ENCODE peak calls at places on chromosomes 12 and 14, in nine cellular contexts. X, B, A, J, F, D, L, N and Q are unnamed samples.
A peak's percentile ranks its signal among the peaks of the same experiment; 100 is the strongest.

GRCh38 chr12:80823393-80823792 is 106.7 kb downstream of the MYF5 start:
- DNase-seq in X (no peak), B (no peak), A (no peak), J (no peak), F (no peak), D (no peak), L (no peak), N (peak; percentile 37), Q (no peak)

GRCh38 chr12:33253123-33253522 is 186.5 kb downstream of the SYT10 start:
- DNase-seq in X (no peak), B (no peak), A (no peak), J (no peak), F (no peak), D (no peak), L (no peak), N (no peak), Q (no peak)

GRCh38 chr12:110010853-110011835 is 11.9 kb downstream of the ANKRD13A start:
- DNase-seq in X (no peak), B (no peak), A (no peak), J (no peak), F (no peak), D (no peak), L (no peak), N (no peak), Q (no peak)

GRCh38 chr12:91127751-91128150 is 16.5 kb upstream of the LUM start:
- DNase-seq in X (no peak), B (no peak), A (no peak), J (peak; percentile 40), F (no peak), D (peak; percentile 86), L (no peak), N (no peak), Q (no peak)

GRCh38 chr12:99847936-99848335 is 136.8 kb downstream of the ANKS1B start:
- DNase-seq in X (no peak), B (no peak), A (no peak), J (no peak), F (no peak), D (no peak), L (no peak), N (no peak), Q (no peak)

GRCh38 chr12:94187351-94187750 is 39.0 kb downstream of the PLXNC1 start:
- DNase-seq in X (no peak), B (no peak), A (no peak), J (no peak), F (no peak), D (peak; percentile 37), L (peak; percentile 18), N (no peak), Q (no peak)

GRCh38 chr12:34405286-34406227 is 383.3 kb downstream of the ALG10 start:
- DNase-seq in X (peak; percentile 24), B (peak; percentile 8), A (no peak), J (peak; percentile 12), F (peak; percentile 13), D (no peak), L (peak; percentile 0), N (peak; percentile 30), Q (no peak)

GRCh38 chr12:24596768-24597388 is 352.0 kb downstream of the BCAT1 start:
- DNase-seq in X (no peak), B (no peak), A (no peak), J (no peak), F (no peak), D (peak; percentile 38), L (no peak), N (no peak), Q (peak; percentile 47)

GRCh38 chr14:50955373-50956043 is 11.2 kb upstream of the PYGL start:
- DNase-seq in X (peak; percentile 54), B (peak; percentile 43), A (peak; percentile 84), J (peak; percentile 65), F (peak; percentile 78), D (peak; percentile 96), L (no peak), N (no peak), Q (no peak)

GRCh38 chr12:106149096-106149784 is 10.5 kb upstream of the NUAK1 start:
- DNase-seq in X (no peak), B (no peak), A (no peak), J (peak; percentile 45), F (no peak), D (peak; percentile 24), L (no peak), N (no peak), Q (no peak)

GRCh38 chr12:83040991-83041390 is 354.3 kb downstream of the TMTC2 start:
- DNase-seq in X (no peak), B (no peak), A (no peak), J (no peak), F (no peak), D (no peak), L (no peak), N (no peak), Q (no peak)

GRCh38 chr14:89391556-89391955 is 25.5 kb downstream of the FOXN3 start:
- DNase-seq in X (no peak), B (no peak), A (no peak), J (no peak), F (no peak), D (no peak), L (no peak), N (no peak), Q (no peak)

GRCh38 chr14:89391123-89391522 is 25.9 kb downstream of the FOXN3 start:
- DNase-seq in X (no peak), B (no peak), A (no peak), J (no peak), F (no peak), D (no peak), L (no peak), N (no peak), Q (no peak)

GRCh38 chr14:89387922-89388685 is 28.9 kb downstream of the FOXN3 start:
- DNase-seq in X (no peak), B (no peak), A (no peak), J (no peak), F (no peak), D (no peak), L (no peak), N (no peak), Q (no peak)

GRCh38 chr14:89386214-89386886 is 30.7 kb downstream of the FOXN3 start:
- DNase-seq in X (no peak), B (no peak), A (no peak), J (no peak), F (no peak), D (no peak), L (no peak), N (no peak), Q (no peak)

GRCh38 chr14:89388853-89389252 is 28.2 kb downstream of the FOXN3 start:
- DNase-seq in X (no peak), B (no peak), A (no peak), J (no peak), F (no peak), D (no peak), L (no peak), N (no peak), Q (no peak)
- H3K4me3 ChIP-seq in X (no peak overlapping the region), B (no peak overlapping the region), A (no peak overlapping the region), J (no peak overlapping the region), F (no peak overlapping the region), D (no peak overlapping the region), L (no peak overlapping the region), N (no peak overlapping the region), Q (no peak overlapping the region)

GRCh38 chr12:131897276-131897675 is 2.9 kb downstream of the ULK1 start:
- DNase-seq in X (no peak), B (no peak), A (no peak), J (no peak), F (no peak), D (no peak), L (no peak), N (peak; percentile 75), Q (no peak)

GRCh38 chr12:131896080-131896810 is 1.8 kb downstream of the ULK1 start:
- DNase-seq in X (peak; percentile 88), B (peak; percentile 92), A (peak; percentile 63), J (peak; percentile 94), F (peak; percentile 92), D (peak; percentile 89), L (peak; percentile 92), N (peak; percentile 99), Q (no peak)

GRCh38 chr12:131896811-131897270 is 2.4 kb downstream of the ULK1 start:
- DNase-seq in X (no peak), B (peak; percentile 92), A (peak; percentile 52), J (no peak), F (no peak), D (no peak), L (no peak), N (no peak), Q (peak; percentile 86)

GRCh38 chr12:131895640-131896079 is 1.2 kb downstream of the ULK1 start:
- DNase-seq in X (no peak), B (no peak), A (no peak), J (no peak), F (no peak), D (no peak), L (no peak), N (no peak), Q (no peak)

DNA sequence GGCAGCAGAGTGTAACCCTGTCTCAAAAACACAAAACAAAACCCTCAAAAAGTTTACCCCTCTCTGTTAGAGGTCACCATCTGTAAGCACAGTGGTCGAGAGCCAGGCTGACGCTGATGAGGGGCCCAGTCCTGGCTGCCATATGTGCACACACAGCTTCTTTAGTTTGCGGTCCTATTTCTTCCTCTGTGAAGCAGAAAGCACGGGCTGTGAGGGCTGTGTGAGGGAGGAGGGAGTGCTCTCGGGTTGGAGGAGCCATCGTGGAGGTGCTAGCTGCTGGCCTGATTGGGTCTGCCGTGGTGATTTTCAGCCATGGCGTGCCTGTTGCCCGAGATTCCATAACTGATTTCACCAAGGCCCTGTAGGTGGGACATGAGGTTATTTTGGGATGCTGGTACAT is 3.5 kb downstream of the ULK1 start:
- DNase-seq in X (no peak), B (no peak), A (no peak), J (no peak), F (no peak), D (peak; percentile 21), L (no peak), N (peak; percentile 54), Q (no peak)
- H3K4me3 ChIP-seq in X (no peak overlapping the region), B (no peak overlapping the region), A (no peak overlapping the region), J (no peak overlapping the region), F (no peak overlapping the region), D (no peak overlapping the region), L (no peak overlapping the region), N (peak overlapping the region; percentile 57), Q (no peak overlapping the region)

GRCh38 chr12:52145941-52146821 is 45.6 kb downstream of the KRT80 start:
- DNase-seq in X (no peak), B (no peak), A (no peak), J (no peak), F (no peak), D (no peak), L (no peak), N (no peak), Q (no peak)
- H3K4me3 ChIP-seq in X (no peak overlapping the region), B (no peak overlapping the region), A (no peak overlapping the region), J (no peak overlapping the region), F (no peak overlapping the region), D (no peak overlapping the region), L (no peak overlapping the region), N (no peak overlapping the region), Q (no peak overlapping the region)

DNA sequence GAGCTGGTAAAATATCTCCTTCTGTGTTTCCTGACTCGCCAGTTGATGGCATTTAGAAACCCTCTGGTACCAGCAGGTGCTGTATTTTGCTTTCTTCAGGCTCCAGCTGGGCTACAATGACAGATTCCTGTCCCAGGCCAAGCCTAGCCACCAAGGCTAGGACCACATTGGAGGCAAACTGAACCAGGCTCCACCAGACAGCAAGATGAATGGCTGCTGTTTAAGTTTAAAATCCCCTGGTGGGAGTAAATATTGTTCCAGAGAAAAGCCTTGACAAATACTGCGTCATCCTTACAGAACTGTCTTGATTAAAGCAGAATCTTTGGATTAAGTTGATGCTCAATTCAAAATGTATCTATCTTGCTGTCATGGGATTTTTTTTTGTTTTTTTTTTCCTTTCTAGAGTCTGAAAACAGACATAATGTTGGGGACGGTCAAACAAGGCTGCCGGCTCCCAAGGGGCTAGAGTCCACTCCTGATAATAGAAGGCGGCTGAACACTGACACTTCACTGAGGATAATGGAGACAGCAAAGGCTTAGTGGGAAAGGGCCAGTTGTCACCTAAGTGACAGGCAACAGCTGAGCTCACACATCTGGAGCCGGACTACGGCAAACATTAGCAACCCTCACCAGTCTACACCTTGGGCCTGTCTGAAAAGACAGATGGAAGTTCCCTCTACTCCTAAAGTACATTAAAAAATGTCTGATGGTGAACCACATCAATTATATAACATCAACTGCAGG is 1.8 kb downstream of the PRICKLE1 start:
- DNase-seq in X (no peak), B (no peak), A (no peak), J (no peak), F (no peak), D (no peak), L (peak; percentile 31), N (no peak), Q (no peak)
- H3K4me3 ChIP-seq in X (no peak overlapping the region), B (peak overlapping the region; percentile 99), A (peak overlapping the region; percentile 94), J (no peak overlapping the region), F (peak overlapping the region; percentile 87), D (peak overlapping the region; percentile 58), L (peak overlapping the region; percentile 60), N (peak overlapping the region; percentile 76), Q (no peak overlapping the region)